ENCODE peak calls at places on chromosomes 1 and 21, in four cellular contexts. S is HCT116, B is K562, Q is GM12878. T is an unnamed sample.

GRCh38 chr1:58883037-58883887 is 99.4 kb upstream of the JUN start:
- DNase-seq in Q (no peak), B (peak), S (peak), T (peak)

GRCh38 chr1:17825273-17826164 is 70.4 kb downstream of the ACTL8 start:
- DNase-seq in Q (no peak), B (no peak), S (no peak), T (no peak)

GRCh38 chr1:93079685-93080141 is 630 bp downstream of the MTF2 start:
- DNase-seq in B (peak), S (no peak), Q (no peak), T (no peak)

GRCh38 chr1:1538334-1538733 is 2.1 kb downstream of the TMEM240 start:
- DNase-seq in Q (no peak), S (no peak), B (no peak), T (no peak)

GRCh38 chr1:27591622-27592021 is 12.3 kb downstream of the AHDC1 start:
- DNase-seq in B (no peak), S (no peak), Q (no peak), T (no peak)

GRCh38 chr1:59500970-59501742 is 204.3 kb downstream of the FGGY start:
- DNase-seq in S (no peak), Q (no peak), B (no peak), T (no peak)

GRCh38 chr21:25710550-25710949 is 24.2 kb downstream of the ATP5PF start:
- DNase-seq in B (no peak), S (no peak), Q (no peak), T (no peak)

GRCh38 chr1:196650403-196650802 is 1.4 kb upstream of the CFH start:
- DNase-seq in S (no peak), B (peak), Q (no peak), T (no peak)

GRCh38 chr21:14825405-14826032 is 239.3 kb downstream of the NRIP1 start:
- DNase-seq in Q (peak), S (no peak), B (no peak), T (no peak)

GRCh38 chr1:108125312-108126138 is 74.6 kb downstream of the SLC25A24 start:
- DNase-seq in B (peak), Q (peak), S (peak), T (peak)

GRCh38 chr1:89815040-89815439 is 5.8 kb upstream of the LRRC8D start:
- DNase-seq in B (no peak), Q (no peak), S (no peak), T (no peak)

GRCh38 chr21:29379517-29380054 is 80.9 kb downstream of the BACH1 start:
- DNase-seq in S (no peak), Q (no peak), B (no peak), T (no peak)

GRCh38 chr1:62241357-62242131 is 46.9 kb downstream of the L1TD1 start:
- DNase-seq in Q (no peak), S (no peak), B (no peak), T (no peak)

GRCh38 chr1:213979751-213980605 is 7.8 kb upstream of the PROX1 start:
- DNase-seq in S (no peak), Q (no peak), B (no peak), T (no peak)

GRCh38 chr1:27724961-27725373 is 794 bp upstream of the FAM76A start:
- DNase-seq in S (no peak), B (peak), Q (no peak), T (no peak)

GRCh38 chr1:87398644-87399043 is 70.0 kb downstream of the LMO4 start:
- DNase-seq in S (no peak), Q (no peak), B (peak), T (no peak)

GRCh38 chr1:172351347-172351746 is 69.1 kb upstream of the C1orf105 start:
- DNase-seq in Q (no peak), S (no peak), B (no peak), T (no peak)

GRCh38 chr21:28687571-28687970 is 305.1 kb downstream of the LTN1 start:
- DNase-seq in B (no peak), Q (no peak), S (no peak), T (no peak)

GRCh38 chr1:45922374-45922773 is 119.0 kb downstream of the MAST2 start:
- DNase-seq in Q (no peak), B (no peak), S (no peak), T (no peak)

GRCh38 chr1:95021085-95021484 is 51.7 kb downstream of the ALG14 start:
- DNase-seq in B (no peak), S (no peak), Q (no peak), T (no peak)
- TF ChIP-seq SIN3A in B (no peak), S (no peak), Q (no peak), T (no peak)

GRCh38 chr1:233361876-233362275 is 34.4 kb downstream of the MAP3K21 start:
- DNase-seq in Q (no peak), B (no peak), S (no peak), T (no peak)
- TF ChIP-seq SIN3A in Q (no peak), B (no peak), S (no peak), T (no peak)

GRCh38 chr1:40582121-40582520 is 50.7 kb downstream of the ZNF684 start:
- DNase-seq in Q (no peak), B (no peak), S (no peak), T (no peak)

GRCh38 chr1:40583980-40584379 is 52.5 kb downstream of the ZNF684 start:
- DNase-seq in Q (no peak), S (no peak), B (no peak), T (no peak)
- TF ChIP-seq SIN3A in Q (no peak), S (no peak), B (no peak), T (no peak)

DNA sequence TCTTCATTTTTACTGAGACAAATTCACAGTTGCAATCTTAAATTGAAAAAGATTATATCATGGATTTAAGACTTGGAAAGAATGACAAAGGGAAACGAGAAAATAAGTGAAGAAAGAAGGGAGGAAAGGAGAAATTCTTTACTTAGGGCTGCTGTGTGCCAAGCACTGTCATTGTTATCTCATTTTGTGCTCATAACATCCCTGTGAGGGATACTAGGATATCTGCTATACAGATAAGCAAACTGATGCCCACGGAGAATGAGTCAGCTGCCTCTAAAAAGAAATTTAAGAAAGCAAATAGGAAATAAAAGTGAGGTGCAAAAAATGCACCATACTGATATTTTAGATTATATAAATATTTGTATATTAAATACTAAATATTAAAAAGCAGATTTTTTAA is 183.7 kb upstream of the NR5A2 start:
- DNase-seq in S (no peak), B (no peak), Q (no peak), T (no peak)
- TF ChIP-seq SIN3A in S (no peak), B (no peak), Q (no peak), T (no peak)

GRCh38 chr1:53141487-53142055 is 867 bp downstream of the SLC1A7 start:
- DNase-seq in B (no peak), Q (no peak), S (no peak), T (no peak)
- TF ChIP-seq SIN3A in B (no peak), Q (no peak), S (no peak), T (no peak)

DNA sequence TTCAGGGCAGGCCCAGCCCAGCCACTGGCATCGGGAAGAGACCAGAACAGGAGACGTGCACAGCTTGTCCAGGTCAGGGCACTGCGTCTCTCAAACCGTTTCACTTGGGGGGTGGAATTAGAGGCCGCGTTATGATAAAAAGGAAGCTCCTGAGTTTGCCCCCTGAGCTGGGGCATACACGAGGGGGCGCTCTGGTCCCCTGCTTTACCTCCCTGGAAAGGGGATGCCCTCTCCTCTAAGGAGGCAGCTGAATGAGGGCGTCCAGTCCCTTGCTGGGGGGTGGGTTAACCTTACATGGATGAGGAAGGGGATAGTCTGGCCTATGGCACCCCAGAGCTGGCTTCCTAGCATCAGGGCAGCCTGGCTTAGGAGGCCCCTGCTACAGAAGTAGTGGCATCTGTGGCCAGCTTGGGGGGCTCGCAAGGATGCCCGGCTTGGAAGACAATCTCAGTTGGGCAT is 2.3 kb downstream of the MYOG start:
- DNase-seq in Q (no peak), S (no peak), B (peak), T (no peak)
- TF ChIP-seq SIN3A in Q (no peak), S (no peak), B (no peak), T (no peak)

DNA sequence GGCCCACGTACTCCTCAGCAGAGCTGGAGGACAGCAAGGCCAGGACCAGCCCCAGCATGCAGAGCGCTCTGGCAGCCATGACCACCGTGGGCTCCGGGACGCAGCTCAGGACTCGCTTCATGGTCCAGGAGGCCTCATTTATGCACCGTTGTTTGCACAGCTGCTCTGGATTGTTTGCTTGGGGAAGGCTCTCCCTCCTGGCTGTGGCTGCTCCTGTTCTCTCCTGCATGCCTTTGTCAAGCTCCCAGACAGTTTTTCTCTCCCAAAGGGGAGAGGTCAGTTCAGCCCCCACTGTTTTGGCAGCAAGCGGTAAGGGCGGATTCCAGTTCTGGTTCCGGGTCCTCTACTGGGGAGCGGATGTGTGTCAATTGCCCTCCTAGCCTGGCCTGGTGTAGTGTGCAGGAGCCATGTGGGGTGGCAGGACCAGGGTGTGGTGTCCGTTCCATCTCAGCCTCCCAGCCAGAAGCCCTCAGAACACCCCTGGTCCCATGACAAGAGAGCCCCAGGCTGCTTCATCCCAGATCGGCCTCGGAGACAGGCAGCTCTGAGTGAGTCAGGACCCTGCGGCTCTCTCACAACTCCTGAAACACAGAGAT is at the start of gene TFF3:
- DNase-seq in Q (no peak), S (no peak), B (no peak), T (no peak)
- TF ChIP-seq SIN3A in Q (no peak), S (no peak), B (no peak), T (no peak)

DNA sequence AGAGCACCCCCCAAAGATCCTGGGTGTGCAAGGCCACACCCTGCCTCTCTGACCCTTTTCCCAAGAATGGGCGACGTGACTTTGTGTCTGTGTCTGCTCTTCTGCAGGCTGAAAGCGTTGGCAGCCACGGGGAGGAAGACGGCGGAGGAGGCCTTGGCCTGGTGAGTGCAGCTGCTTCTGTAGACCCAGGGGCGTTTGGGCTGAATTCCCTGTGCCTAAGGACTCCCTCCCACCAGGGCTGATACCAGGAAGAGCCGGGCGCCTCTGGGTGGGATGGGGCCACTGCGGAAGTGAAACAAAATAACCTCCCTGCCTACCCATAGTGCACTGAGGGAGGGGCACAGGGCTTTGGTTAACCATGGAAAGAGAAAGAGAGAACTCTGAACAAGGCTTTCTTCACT is 2.5 kb downstream of the UBASH3A start:
- DNase-seq in S (no peak), Q (no peak), B (no peak), T (no peak)
- TF ChIP-seq SIN3A in S (no peak), Q (no peak), B (no peak), T (no peak)